ENCODE peak calls at places on chromosomes 1 and 21, in eight cellular contexts. K is right atrium auricular region; C is stomach; A is CD4-positive, alpha-beta memory T cell; Q is kidney epithelial cell; M is iPS DF 6.9; J is trophoblast cell; N is CD8-positive, alpha-beta memory T cell. L is an unnamed sample. For H3K27me3 and H3K36me3, the result is how much of the 10 kb centered on the place peaks cover.

GRCh38 chr1:12112711-12113161 is 49.6 kb downstream of the TNFRSF8 start:
- DNase-seq in C (no peak), M (no peak), A (no peak), N (peak), J (no peak), K (no peak), Q (no peak), L (no peak)

GRCh38 chr1:180632326-180633088 is 685 bp downstream of the XPR1 start:
- DNase-seq in A (no peak), K (no peak), Q (no peak), M (no peak), N (peak), J (peak), C (peak), L (peak)

GRCh38 chr1:192261476-192261875 is 55.3 kb upstream of the RGS21 start:
- DNase-seq in C (no peak), A (no peak), K (no peak), Q (no peak), M (no peak), J (no peak), N (no peak), L (no peak)

GRCh38 chr1:6745073-6745472 is 40.2 kb upstream of the CAMTA1 start:
- DNase-seq in C (no peak), N (no peak), M (no peak), Q (no peak), K (no peak), A (no peak), J (no peak), L (no peak)

GRCh38 chr1:98374098-98374497 is 287.4 kb upstream of the SNX7 start:
- DNase-seq in M (no peak), N (no peak), K (no peak), C (no peak), J (no peak), A (no peak), Q (no peak), L (no peak)

GRCh38 chr1:93977546-93977945 is 68.3 kb upstream of the GCLM start:
- DNase-seq in A (no peak), K (no peak), N (no peak), J (no peak), C (no peak), M (no peak), Q (no peak), L (no peak)

GRCh38 chr1:201590474-201590873 is 51.5 kb downstream of the NAV1 start:
- DNase-seq in N (no peak), Q (no peak), M (no peak), K (no peak), C (no peak), J (no peak), A (no peak), L (no peak)

GRCh38 chr1:174743654-174744561 is 255.8 kb upstream of the CACYBP start:
- DNase-seq in M (no peak), A (peak), Q (peak), N (no peak), C (no peak), J (peak), K (no peak), L (peak)

GRCh38 chr1:218473527-218473926 is 128.4 kb downstream of the TGFB2 start:
- DNase-seq in A (no peak), C (no peak), N (no peak), Q (no peak), J (peak), K (no peak), M (no peak), L (no peak)

GRCh38 chr1:18307329-18307898 is 173.3 kb upstream of the KLHDC7A start:
- DNase-seq in N (no peak), M (no peak), K (no peak), J (no peak), A (no peak), Q (no peak), C (no peak), L (no peak)

GRCh38 chr1:39940980-39941871 is 13.7 kb upstream of the MFSD2A start:
- DNase-seq in Q (no peak), J (no peak), K (no peak), M (no peak), C (no peak), N (no peak), A (no peak), L (no peak)

GRCh38 chr1:8962812-8963669 is 17.4 kb downstream of the CA6 start:
- DNase-seq in K (peak), C (peak), J (peak), Q (no peak), N (peak), A (no peak), M (peak), L (peak)

GRCh38 chr1:235101558-235102258 is 26.9 kb downstream of the TOMM20 start:
- DNase-seq in K (peak), Q (no peak), M (no peak), C (no peak), N (no peak), J (no peak), A (no peak), L (no peak)

GRCh38 chr1:10781137-10781536 is 15.3 kb downstream of the CASZ1 start:
- DNase-seq in M (no peak), K (no peak), N (no peak), J (no peak), C (peak), Q (no peak), A (no peak), L (peak)

GRCh38 chr1:10785855-10786638 is 10.4 kb downstream of the CASZ1 start:
- DNase-seq in A (no peak), Q (no peak), J (no peak), N (no peak), C (no peak), M (no peak), K (no peak), L (no peak)

GRCh38 chr1:10779841-10780240 is 16.6 kb downstream of the CASZ1 start:
- DNase-seq in M (no peak), K (no peak), N (no peak), J (no peak), C (no peak), Q (no peak), A (no peak), L (peak)

GRCh38 chr1:10784998-10785854 is 11.2 kb downstream of the CASZ1 start:
- DNase-seq in M (no peak), K (no peak), C (peak), Q (no peak), A (no peak), N (no peak), J (no peak), L (peak)

GRCh38 chr1:10782491-10783244 is 13.8 kb downstream of the CASZ1 start:
- DNase-seq in A (no peak), N (no peak), K (no peak), C (no peak), M (no peak), Q (no peak), J (no peak), L (peak)
- H3K27me3 ChIP-seq in A (under half), N (under half), K (under half), C (under half), M (under half), Q (under half), J (under half), L (under half)

DNA sequence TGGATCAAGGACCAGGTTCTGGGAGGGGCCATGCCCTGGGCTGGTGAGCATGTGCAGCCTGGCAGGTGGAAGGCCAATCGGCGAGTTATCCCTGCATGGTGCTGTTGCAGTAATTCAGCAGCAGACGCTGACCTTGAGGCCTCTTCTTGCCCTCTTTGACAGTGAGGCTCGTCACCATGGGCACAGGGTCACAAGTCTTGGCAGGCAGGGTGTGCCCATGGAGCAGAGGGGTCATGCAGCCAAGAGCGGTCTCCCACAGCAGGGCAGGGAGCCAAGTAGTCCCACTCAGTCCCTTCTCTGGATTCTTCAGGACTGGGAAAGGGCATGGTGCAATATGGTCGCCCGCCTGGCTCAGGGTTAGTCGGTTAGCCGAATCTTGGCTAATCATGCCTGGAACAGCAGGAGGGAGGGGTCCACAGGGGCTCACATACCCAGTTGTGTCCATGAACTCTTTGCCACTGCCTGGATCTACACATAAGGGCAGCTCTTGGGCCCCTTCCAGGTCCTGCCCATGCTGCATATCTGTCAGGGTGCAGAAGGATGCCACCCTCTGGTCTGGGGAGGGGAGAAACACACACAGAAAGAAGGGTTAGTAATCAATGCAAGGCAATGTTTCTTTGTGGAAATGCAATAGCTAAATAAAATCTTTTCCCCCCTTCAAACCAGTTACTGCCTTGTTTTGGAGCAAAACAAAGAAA is 226.8 kb downstream of the SIPA1L2 start:
- DNase-seq in K (no peak), Q (no peak), N (no peak), A (no peak), J (no peak), M (no peak), C (no peak), L (no peak)
- H3K36me3 ChIP-seq in K (under half), Q (under half), N (under half), A (under half), J (under half), M (under half), C (under half), L (under half)

GRCh38 chr1:213986020-213986924 is 1.5 kb upstream of the PROX1 start:
- DNase-seq in M (no peak), N (no peak), C (no peak), K (no peak), A (no peak), Q (no peak), J (no peak), L (no peak)

GRCh38 chr1:213984387-213985180 is 3.2 kb upstream of the PROX1 start:
- DNase-seq in A (no peak), M (no peak), J (no peak), N (no peak), K (no peak), C (no peak), Q (no peak), L (no peak)

GRCh38 chr1:213986925-213987250 is 885 bp upstream of the PROX1 start:
- DNase-seq in J (no peak), Q (no peak), A (no peak), K (no peak), C (no peak), M (no peak), N (no peak), L (no peak)

GRCh38 chr1:213983589-213984386 is 4.0 kb upstream of the PROX1 start:
- DNase-seq in C (no peak), K (no peak), N (no peak), A (no peak), M (no peak), Q (no peak), J (no peak), L (no peak)

DNA sequence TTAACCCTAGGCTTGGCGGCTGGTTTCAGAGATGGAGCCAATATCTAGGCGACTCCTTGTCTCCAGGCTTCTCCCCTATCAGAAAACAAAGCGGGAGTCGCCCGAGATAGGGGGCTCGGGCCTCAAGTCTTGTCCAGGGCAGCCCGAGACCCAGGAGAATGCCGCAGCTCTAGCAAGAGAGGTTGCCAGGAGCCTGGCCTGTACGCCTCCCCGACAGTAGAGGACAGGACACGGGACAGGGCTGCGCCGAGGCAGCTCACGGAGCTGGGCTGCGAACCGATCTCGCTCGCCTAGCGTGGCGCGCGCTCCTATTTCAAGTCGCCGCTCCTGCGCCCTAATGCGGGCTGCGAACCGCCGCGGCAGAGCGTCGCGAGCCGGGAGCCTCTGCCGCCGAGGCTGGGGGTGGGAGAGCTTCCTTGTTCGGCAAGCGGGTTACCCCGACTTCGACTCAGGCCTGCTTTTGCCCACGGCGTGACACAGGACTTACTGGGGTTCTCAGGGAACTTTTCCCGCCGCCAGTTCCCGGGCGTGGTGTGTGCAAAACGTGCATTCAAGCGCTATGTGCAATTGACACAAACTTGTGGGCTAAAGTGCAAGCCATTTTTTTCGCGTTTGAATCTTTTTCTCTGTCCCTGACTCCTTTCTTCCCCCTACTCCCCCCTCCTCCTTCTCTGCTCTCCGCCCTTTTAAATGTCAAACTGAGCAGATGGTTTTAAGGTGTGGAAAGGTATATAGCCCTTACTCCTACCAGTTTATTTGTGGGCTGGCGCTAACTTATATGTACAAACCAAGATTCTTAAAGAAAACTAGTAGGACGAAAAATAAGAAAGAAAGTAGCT is 2.4 kb upstream of the PROX1 start:
- DNase-seq in Q (no peak), M (no peak), N (no peak), J (peak), C (no peak), A (no peak), K (no peak), L (no peak)
- H3K27me3 ChIP-seq in Q (half or more), M (half or more), N (half or more), J (half or more), C (half or more), A (half or more), K (under half), L (under half)

DNA sequence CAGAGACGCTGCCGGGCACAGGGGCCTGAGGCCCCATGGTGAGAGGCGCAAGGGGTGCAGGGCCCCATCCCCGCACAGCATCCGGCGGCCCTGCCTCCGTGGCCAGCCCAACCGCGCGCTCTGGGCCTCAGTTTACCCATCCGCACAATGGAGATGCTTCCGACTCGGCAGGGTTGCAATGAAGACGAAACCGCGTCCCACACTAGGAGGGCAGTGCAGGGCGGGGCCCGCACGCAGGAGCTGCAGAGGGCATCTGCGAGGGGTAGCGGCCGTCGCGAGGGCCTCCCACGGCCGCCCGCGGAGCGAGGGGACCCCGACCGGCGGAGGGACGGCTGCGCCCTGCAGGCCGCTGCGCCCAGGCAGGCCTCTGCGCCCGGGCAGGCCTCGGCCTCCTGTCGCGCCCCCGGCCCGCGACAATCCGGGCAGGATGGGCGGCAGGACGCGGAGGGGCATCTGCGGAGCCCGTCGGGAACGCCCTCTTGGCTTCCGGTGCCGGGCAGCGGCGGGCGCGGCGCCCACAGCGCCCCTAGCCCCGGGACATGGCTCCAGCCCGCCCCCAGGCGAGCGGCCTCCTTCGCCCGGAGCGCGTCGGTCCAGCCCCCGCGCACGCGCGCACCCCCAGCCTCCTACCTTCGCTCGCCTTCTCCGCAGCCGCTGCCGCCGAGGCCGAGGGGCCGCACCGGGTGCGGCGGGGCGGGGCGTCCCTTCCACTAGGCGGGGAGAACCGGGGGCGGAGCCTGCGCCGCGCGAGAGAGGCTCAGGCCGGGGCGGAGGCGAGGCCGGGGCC is 15.3 kb downstream of the RNU1-1 start:
- DNase-seq in C (peak), N (peak), K (peak), M (no peak), Q (peak), A (peak), J (peak), L (peak)
- H3K36me3 ChIP-seq in C (under half), N (under half), K (under half), M (under half), Q (under half), A (under half), J (under half), L (under half)

DNA sequence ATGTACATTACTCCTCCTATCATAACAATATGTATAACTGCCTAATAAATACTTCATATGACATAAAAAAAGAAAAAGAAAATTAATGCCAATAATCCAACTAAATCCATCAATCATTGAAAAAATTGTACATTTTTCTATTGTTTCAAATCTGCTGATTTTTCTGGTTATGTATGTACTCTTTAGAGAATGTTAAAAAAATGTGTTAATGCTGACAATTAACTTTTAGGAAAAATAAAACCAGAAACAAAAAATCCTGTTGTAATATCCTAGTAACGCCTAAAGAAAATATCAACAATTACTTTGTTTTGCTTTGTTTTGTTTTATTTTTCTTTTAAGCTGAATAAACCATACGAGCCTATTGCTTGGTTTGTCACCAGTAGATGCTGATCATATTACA is 213.9 kb upstream of the USP25 start:
- DNase-seq in A (no peak), M (no peak), J (no peak), Q (no peak), C (no peak), K (no peak), N (no peak), L (no peak)
- H3K27me3 ChIP-seq in A (under half), M (under half), J (under half), Q (under half), C (under half), K (under half), N (under half), L (under half)

GRCh38 chr1:25474439-25475047 is 43.8 kb downstream of the MACO1 start:
- DNase-seq in C (no peak), N (no peak), A (no peak), M (no peak), J (no peak), K (no peak), Q (no peak), L (no peak)

GRCh38 chr1:25476186-25477097 is 45.7 kb downstream of the MACO1 start:
- DNase-seq in M (no peak), N (no peak), J (no peak), Q (no peak), A (no peak), C (no peak), K (no peak), L (no peak)

GRCh38 chr1:25473653-25474225 is 43.0 kb downstream of the MACO1 start:
- DNase-seq in Q (no peak), A (no peak), J (no peak), M (no peak), C (no peak), K (no peak), N (no peak), L (no peak)

GRCh38 chr1:25469177-25469576 is 38.5 kb downstream of the MACO1 start:
- DNase-seq in M (no peak), N (no peak), C (no peak), Q (no peak), A (no peak), J (peak), K (no peak), L (no peak)

DNA sequence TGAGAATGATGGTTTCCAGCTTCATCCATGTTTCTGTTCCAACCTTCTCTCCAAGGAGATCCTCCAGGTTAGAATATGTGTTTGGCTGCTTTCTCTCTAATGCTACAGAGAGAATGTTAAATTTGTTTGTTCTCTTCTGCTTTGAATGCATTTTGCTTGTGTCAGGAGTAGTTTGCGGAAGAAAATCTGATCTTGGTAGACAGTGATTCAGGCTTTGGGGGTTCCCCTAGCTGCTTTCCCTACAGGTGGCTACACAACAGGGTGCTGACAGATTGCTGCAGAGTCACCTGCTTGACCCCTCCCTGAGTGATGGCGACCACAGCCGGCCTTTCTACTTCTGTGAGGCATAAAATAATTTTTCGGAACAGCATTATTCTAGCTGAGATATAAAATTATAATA is 41.8 kb downstream of the MACO1 start:
- DNase-seq in C (no peak), J (no peak), Q (no peak), M (no peak), K (no peak), N (no peak), A (no peak), L (no peak)
- H3K36me3 ChIP-seq in C (under half), J (under half), Q (under half), M (under half), K (under half), N (under half), A (under half), L (under half)